ENCODE peak calls at places on chromosomes 4 and X, in seven cellular contexts. P, T, L, M, J, U and V are unnamed samples.

GRCh38 chr4:117225441-117225840 is 140.1 kb upstream of the TRAM1L1 start:
- DNase-seq in U (no peak), P (peak; percentile 2), M (no peak), T (no peak), L (peak; percentile 51), J (no peak), V (no peak)

GRCh38 chr4:101280866-101281600 is 66.3 kb downstream of the PPP3CA start:
- DNase-seq in L (peak; percentile 41), U (no peak), M (no peak), T (no peak), J (no peak), P (peak; percentile 36), V (no peak)

GRCh38 chr4:76896731-76897521 is 1.0 kb downstream of the SOWAHB start:
- DNase-seq in L (peak; percentile 74), M (peak; percentile 40), T (no peak), U (peak; percentile 41), J (peak; percentile 18), P (peak; percentile 44), V (peak; percentile 62)

GRCh38 chrX:154002215-154002719 is 17.4 kb downstream of the IRAK1 start:
- DNase-seq in L (peak; percentile 73), T (no peak), J (peak; percentile 61), P (peak; percentile 51), M (no peak), U (no peak), V (no peak)

GRCh38 chr4:15755781-15756180 is 22.3 kb upstream of the CD38 start:
- DNase-seq in P (peak; percentile 56), L (no peak), T (no peak), M (no peak), U (no peak), J (peak; percentile 12), V (no peak)

GRCh38 chr4:151882072-151882803 is 121.4 kb upstream of the GATB start:
- DNase-seq in T (no peak), L (no peak), J (no peak), M (no peak), P (no peak), U (no peak), V (no peak)

GRCh38 chr4:173182403-173182802 is 13.8 kb downstream of the GALNT7 start:
- DNase-seq in P (peak; percentile 79), L (no peak), U (no peak), J (peak; percentile 88), M (no peak), T (no peak), V (no peak)

GRCh38 chr4:89172865-89173264 is 61.5 kb downstream of the TIGD2 start:
- DNase-seq in P (no peak), J (no peak), T (no peak), M (no peak), L (peak; percentile 34), U (no peak), V (no peak)

GRCh38 chr4:83862471-83862870 is 326.6 kb downstream of the GPAT3 start:
- DNase-seq in M (no peak), U (peak; percentile 63), J (no peak), L (no peak), P (peak; percentile 50), T (no peak), V (no peak)

GRCh38 chrX:104659037-104659744 is 93.2 kb downstream of the IL1RAPL2 start:
- DNase-seq in M (no peak), J (no peak), L (no peak), U (no peak), P (peak; percentile 2), T (no peak), V (no peak)

GRCh38 chrX:50700921-50701320 is 113.1 kb downstream of the SHROOM4 start:
- DNase-seq in L (peak; percentile 59), M (peak; percentile 44), U (no peak), P (no peak), T (no peak), J (no peak), V (no peak)

GRCh38 chr4:74376888-74377483 is 12.0 kb downstream of the EREG start:
- DNase-seq in U (no peak), M (no peak), T (no peak), P (peak; percentile 79), L (peak; percentile 61), J (peak; percentile 77), V (no peak)

GRCh38 chr4:114398386-114398785 is 200.2 kb upstream of the UGT8 start:
- DNase-seq in T (no peak), L (peak; percentile 25), U (no peak), J (no peak), P (no peak), M (no peak), V (no peak)

GRCh38 chrX:78650906-78651437 is 8.2 kb downstream of the RTL3 start:
- DNase-seq in T (no peak), M (no peak), U (no peak), L (no peak), J (peak; percentile 73), P (peak; percentile 18), V (no peak)

GRCh38 chr4:138193963-138194362 is 48.2 kb downstream of the SLC7A11 start:
- DNase-seq in M (no peak), T (no peak), L (no peak), J (no peak), P (no peak), U (no peak), V (no peak)

GRCh38 chr4:682490-683172 is 6.3 kb downstream of the SLC49A3 start:
- DNase-seq in M (no peak), T (no peak), L (no peak), P (no peak), U (no peak), J (no peak), V (peak; percentile 28)

GRCh38 chr4:168593399-168593798 is 96.5 kb downstream of the PALLD start:
- DNase-seq in J (peak; percentile 76), L (no peak), M (no peak), T (no peak), U (no peak), P (no peak), V (no peak)

GRCh38 chr4:104677122-104677521 is 182.4 kb upstream of the CXXC4 start:
- DNase-seq in T (no peak), U (no peak), P (no peak), M (peak; percentile 49), L (peak; percentile 43), J (no peak), V (peak; percentile 25)

GRCh38 chr4:67871867-67872266 is 11.9 kb downstream of the TMPRSS11D start:
- DNase-seq in T (no peak), P (peak; percentile 52), L (peak; percentile 44), J (peak; percentile 61), M (no peak), U (peak; percentile 4), V (no peak)

GRCh38 chr4:21790437-21791029 is 158.0 kb downstream of the KCNIP4 start:
- DNase-seq in U (no peak), T (no peak), P (peak; percentile 48), M (no peak), L (peak; percentile 17), J (peak; percentile 54), V (no peak)

GRCh38 chrX:49610718-49611310 is 12.0 kb downstream of the GAGE1 start:
- DNase-seq in M (no peak), L (no peak), U (no peak), T (no peak), J (no peak), P (no peak), V (no peak)

GRCh38 chr4:169484485-169484884 is 127.9 kb downstream of the NEK1 start:
- DNase-seq in M (no peak), U (no peak), T (no peak), P (peak; percentile 31), L (peak; percentile 6), J (peak; percentile 15), V (no peak)

GRCh38 chrX:34350552-34350951 is 218.4 kb upstream of the FAM47A start:
- DNase-seq in M (no peak), T (no peak), J (no peak), U (no peak), P (peak; percentile 20), L (no peak), V (no peak)

GRCh38 chr4:139144161-139144859 is 32.7 kb downstream of the ELF2 start:
- DNase-seq in P (peak; percentile 50), J (peak; percentile 66), T (no peak), L (peak; percentile 70), M (no peak), U (no peak), V (peak; percentile 53)

DNA sequence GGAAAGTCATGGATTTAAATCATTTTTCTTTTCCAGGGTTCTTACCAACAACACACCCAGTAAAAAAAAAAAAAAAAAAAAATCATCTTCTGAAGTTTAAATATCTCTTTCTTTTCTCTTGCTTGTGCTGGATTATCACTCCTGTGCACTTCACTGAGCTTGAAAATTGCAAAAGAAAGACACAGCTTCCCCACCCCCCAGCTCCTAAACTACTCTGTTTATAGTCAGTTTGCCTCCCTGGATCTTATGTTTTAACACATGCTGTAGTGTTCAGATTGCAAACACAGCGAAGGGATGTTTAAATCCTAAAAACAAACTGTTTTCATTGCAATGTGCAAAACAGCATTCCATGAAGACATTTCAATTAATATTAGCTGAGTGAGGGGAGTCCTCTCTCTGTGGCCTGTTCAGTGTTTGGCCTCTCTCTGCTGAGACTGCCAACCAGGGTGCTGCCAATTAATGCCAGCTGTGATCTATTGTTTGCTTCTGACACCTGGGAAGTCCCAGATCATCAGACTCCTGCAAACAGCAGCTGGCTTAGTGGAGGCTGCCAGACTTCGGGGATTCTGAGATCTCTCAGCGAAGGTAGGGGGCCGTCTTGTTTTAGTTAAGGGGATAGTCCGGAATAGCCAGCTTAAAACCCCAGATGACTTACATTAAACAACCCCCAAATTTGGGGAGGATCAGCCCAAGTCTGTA is 171.2 kb upstream of the PITX2 start:
- DNase-seq in P (peak; percentile 36), J (no peak), L (peak; percentile 89), U (no peak), T (peak; percentile 7), M (peak; percentile 33), V (peak; percentile 45)
- H3K9ac ChIP-seq in P (no peak overlapping the region), J (no peak overlapping the region), L (no peak overlapping the region), U (no peak overlapping the region), T (no peak overlapping the region), M (no peak overlapping the region), V (no peak overlapping the region)

GRCh38 chr4:13484749-13485345 is 707 bp upstream of the RAB28 start:
- DNase-seq in M (no peak), L (no peak), P (peak; percentile 68), U (no peak), T (no peak), J (peak; percentile 58), V (no peak)
- H3K4ac ChIP-seq in M (no peak overlapping the region), L (no peak overlapping the region), P (no peak overlapping the region), U (no peak overlapping the region), T (no peak overlapping the region), J (no peak overlapping the region), V (no peak overlapping the region)

GRCh38 chr4:128287159-128287870 is at the start of gene PGRMC2:
- DNase-seq in L (peak; percentile 76), P (peak; percentile 51), U (no peak), M (peak; percentile 24), J (peak; percentile 37), T (no peak), V (peak; percentile 56)
- H3K9ac ChIP-seq in L (peak within 1 kb of the TSS; percentile 86), P (peak within 1 kb of the TSS; percentile 93), U (peak within 1 kb of the TSS; percentile 95), M (peak within 1 kb of the TSS; percentile 99), J (peak within 1 kb of the TSS; percentile 96), T (peak within 1 kb of the TSS; percentile 78), V (peak within 1 kb of the TSS; percentile 76)

GRCh38 chr4:42425146-42426065 is 28.1 kb downstream of the SHISA3 start:
- DNase-seq in M (no peak), L (peak; percentile 38), J (no peak), P (no peak), U (no peak), T (no peak), V (peak; percentile 32)

DNA sequence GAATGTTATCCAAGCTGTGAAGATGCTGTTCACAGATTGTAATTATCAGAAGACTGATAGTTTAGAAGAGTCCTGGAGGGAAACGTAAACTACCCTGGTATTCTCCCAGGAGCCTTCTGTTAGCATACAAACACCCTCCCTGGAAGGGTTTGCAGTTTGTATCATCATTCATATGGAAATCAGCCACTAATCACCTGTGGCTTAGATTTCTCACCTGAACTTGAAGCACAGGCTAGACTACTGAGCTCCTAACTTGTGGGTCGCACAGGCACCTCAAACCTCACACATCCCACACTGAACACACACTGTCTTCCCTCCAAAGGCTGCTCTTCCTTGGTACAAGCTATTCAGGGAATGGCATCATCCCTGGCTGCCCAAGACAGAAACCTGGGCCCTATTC is 30.7 kb downstream of the SHISA3 start:
- DNase-seq in L (peak; percentile 79), J (no peak), U (no peak), P (no peak), M (no peak), T (no peak), V (peak; percentile 35)
- H3K4ac ChIP-seq in L (no peak overlapping the region), J (no peak overlapping the region), U (no peak overlapping the region), P (no peak overlapping the region), M (no peak overlapping the region), T (no peak overlapping the region), V (no peak overlapping the region)